ENCODE peak calls at places on chromosome 18, in five cellular contexts. Y is AG04450, C is psoas muscle, G is sigmoid colon, O is AG09319. J is an unnamed sample.

GRCh38 chr18:617970-618504 is 21.2 kb downstream of the CLUL1 start:
- DNase-seq in Y (no peak), C (no peak), G (no peak), O (no peak), J (no peak)

GRCh38 chr18:6876646-6877045 is 147.1 kb downstream of the ARHGAP28 start:
- DNase-seq in Y (peak), C (no peak), G (no peak), O (no peak), J (no peak)

GRCh38 chr18:49898421-49898820 is 85.1 kb upstream of the ACAA2 start:
- DNase-seq in Y (peak), C (peak), G (no peak), O (no peak), J (peak)

GRCh38 chr18:57077786-57078552 is 68.9 kb upstream of the BOD1L2 start:
- DNase-seq in Y (no peak), C (no peak), G (no peak), O (no peak), J (peak)

GRCh38 chr18:44627245-44627644 is 53.4 kb upstream of the SETBP1 start:
- DNase-seq in Y (no peak), C (no peak), G (no peak), O (no peak), J (no peak)

GRCh38 chr18:45749918-45750689 is 26.1 kb downstream of the SLC14A1 start:
- DNase-seq in Y (no peak), C (no peak), G (no peak), O (no peak), J (no peak)

GRCh38 chr18:26574958-26575864 is 26.9 kb upstream of the KCTD1 start:
- DNase-seq in Y (no peak), C (peak), G (peak), O (peak), J (no peak)

GRCh38 chr18:29191263-29191662 is 1014.3 kb upstream of the CDH2 start:
- DNase-seq in Y (peak), C (no peak), G (no peak), O (no peak), J (no peak)

GRCh38 chr18:34857310-34857709 is 147.2 kb downstream of the DTNA start:
- DNase-seq in Y (no peak), C (no peak), G (no peak), O (no peak), J (no peak)

GRCh38 chr18:45689386-45689785 is 34.6 kb upstream of the SLC14A1 start:
- DNase-seq in Y (no peak), C (no peak), G (no peak), O (no peak), J (no peak)

GRCh38 chr18:48201952-48202898 is 207.0 kb downstream of the ZBTB7C start:
- DNase-seq in Y (no peak), C (no peak), G (no peak), O (no peak), J (no peak)

GRCh38 chr18:59459352-59460059 is 100.4 kb upstream of the LMAN1 start:
- DNase-seq in Y (peak), C (no peak), G (no peak), O (no peak), J (peak)

GRCh38 chr18:21303913-21304312 is 61.9 kb downstream of the GREB1L start:
- DNase-seq in Y (no peak), C (no peak), G (no peak), O (no peak), J (no peak)

GRCh38 chr18:23498877-23499570 is 4.3 kb upstream of the RMC1 start:
- DNase-seq in Y (peak), C (peak), G (peak), O (peak), J (peak)

GRCh38 chr18:5630057-5630765 is 86.4 kb upstream of the EPB41L3 start:
- DNase-seq in Y (no peak), C (peak), G (peak), O (no peak), J (peak)

GRCh38 chr18:75218064-75218463 is 7.5 kb downstream of the TSHZ1 start:
- DNase-seq in Y (no peak), C (no peak), G (no peak), O (no peak), J (no peak)

GRCh38 chr18:9925369-9925768 is 11.6 kb downstream of the VAPA start:
- DNase-seq in Y (no peak), C (no peak), G (no peak), O (no peak), J (no peak)

GRCh38 chr18:74508366-74508765 is 12.2 kb downstream of the CNDP2 start:
- DNase-seq in Y (no peak), C (no peak), G (peak), O (no peak), J (no peak)

GRCh38 chr18:79987566-79987965 is 797 bp downstream of the TXNL4A start:
- DNase-seq in Y (no peak), C (no peak), G (no peak), O (no peak), J (no peak)

GRCh38 chr18:10035306-10035991 is 121.6 kb downstream of the VAPA start:
- DNase-seq in Y (no peak), C (no peak), G (no peak), O (no peak), J (no peak)

GRCh38 chr18:11309172-11309571 is 159.8 kb upstream of the PIEZO2 start:
- DNase-seq in Y (no peak), C (no peak), G (no peak), O (no peak), J (no peak)

GRCh38 chr18:55647331-55647730 is 59.3 kb upstream of the TCF4 start:
- DNase-seq in Y (no peak), C (no peak), G (no peak), O (no peak), J (no peak)

GRCh38 chr18:78086931-78087330 is 837.3 kb downstream of the GALR1 start:
- DNase-seq in Y (no peak), C (no peak), G (no peak), O (no peak), J (no peak)

GRCh38 chr18:24964213-24964612 is 387.8 kb downstream of the ZNF521 start:
- DNase-seq in Y (no peak), C (peak), G (no peak), O (no peak), J (no peak)

GRCh38 chr18:45741056-45741455 is 17.1 kb downstream of the SLC14A1 start:
- DNase-seq in Y (no peak), C (no peak), G (no peak), O (no peak), J (no peak)

GRCh38 chr18:61893304-61893970 is 630 bp upstream of the RNF152 start:
- DNase-seq in Y (no peak), C (peak), G (peak), O (no peak), J (peak)

GRCh38 chr18:61896118-61896517 is 3.3 kb upstream of the RNF152 start:
- DNase-seq in Y (no peak), C (no peak), G (no peak), O (no peak), J (no peak)

GRCh38 chr18:61892683-61893303 is at the start of gene RNF152:
- DNase-seq in Y (no peak), C (peak), G (peak), O (no peak), J (peak)

GRCh38 chr18:61894751-61895524 is 2.1 kb upstream of the RNF152 start:
- DNase-seq in Y (no peak), C (no peak), G (no peak), O (no peak), J (peak)

DNA sequence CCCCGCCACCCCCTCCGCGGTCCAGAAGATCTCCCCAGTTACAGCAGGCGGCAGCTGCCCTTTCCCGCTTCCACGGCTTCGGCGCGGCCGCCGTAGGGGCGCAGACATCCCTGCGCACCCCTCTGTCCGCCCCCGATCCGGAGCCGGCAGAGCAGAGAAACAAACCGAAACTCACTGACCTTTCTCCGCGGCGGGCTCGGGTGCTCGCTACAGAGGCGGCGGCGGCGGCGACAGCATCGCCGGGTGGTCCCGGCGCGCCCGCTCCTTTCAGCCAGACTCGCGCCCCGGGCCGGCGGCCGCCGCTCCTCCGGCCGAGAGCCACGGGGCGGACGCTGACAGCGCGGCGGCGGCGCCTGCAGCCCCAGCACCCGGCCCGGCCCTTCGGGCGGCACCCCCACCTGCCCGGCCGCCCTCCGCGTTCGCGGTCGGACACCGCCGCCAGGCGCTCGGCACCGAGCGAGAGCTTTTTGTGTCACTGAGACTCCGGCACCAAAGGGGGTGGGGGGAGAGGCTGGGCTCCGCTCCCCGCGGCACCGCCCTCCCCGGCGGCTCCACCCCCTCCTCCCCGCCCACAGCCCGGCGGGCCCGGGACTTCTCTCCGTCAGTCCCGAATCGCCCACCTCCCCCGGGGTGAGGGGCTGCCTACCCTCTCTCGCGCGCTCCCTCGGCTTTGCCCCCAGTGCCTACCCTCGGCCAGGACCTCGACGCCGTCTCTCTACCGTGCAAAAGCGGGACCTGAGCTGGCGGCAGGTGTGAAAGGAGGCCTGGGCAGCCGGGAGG is 1.4 kb upstream of the RNF152 start:
- DNase-seq in Y (no peak), C (peak), G (peak), O (no peak), J (peak)
- TF ChIP-seq CTCF in Y (peak), C (peak), G (no peak), O (peak), J (peak)

GRCh38 chr18:32674491-32674890 is 98.3 kb downstream of the KLHL14 start:
- DNase-seq in Y (no peak), C (no peak), G (no peak), O (no peak), J (no peak)

GRCh38 chr18:32670727-32671126 is 102.1 kb downstream of the KLHL14 start:
- DNase-seq in Y (no peak), C (no peak), G (no peak), O (no peak), J (no peak)

DNA sequence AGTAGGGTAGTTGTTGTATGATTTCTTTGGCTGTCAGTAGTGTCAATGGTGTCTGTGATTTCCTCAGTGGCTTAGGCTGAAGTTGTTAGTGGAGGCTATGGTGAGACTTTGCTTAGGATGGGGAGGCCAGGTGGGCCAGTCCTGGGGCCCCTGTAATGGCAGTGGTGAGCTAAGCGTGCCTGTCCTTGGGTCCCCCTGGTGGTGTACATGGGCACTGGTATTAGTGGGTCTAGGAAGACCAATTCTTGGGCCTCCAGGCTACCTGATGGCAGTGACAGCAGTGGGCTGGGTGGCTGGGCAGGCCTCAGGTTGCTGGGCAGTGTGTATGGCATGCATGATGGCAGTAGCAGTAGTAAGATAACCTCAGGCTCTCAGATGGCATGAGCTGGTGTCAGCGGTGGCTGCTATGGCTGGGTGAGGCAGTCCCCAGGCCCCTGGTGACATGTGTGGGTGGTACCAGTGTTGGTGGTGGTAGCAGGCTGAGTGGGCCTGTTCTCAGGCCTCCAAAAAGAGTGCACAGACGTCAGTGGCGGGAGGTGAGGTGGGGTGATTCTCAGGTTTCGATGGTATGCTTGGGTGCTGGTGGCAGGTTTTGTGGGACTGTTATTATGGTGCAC is 103.2 kb downstream of the KLHL14 start:
- DNase-seq in Y (no peak), C (no peak), G (no peak), O (no peak), J (no peak)
- TF ChIP-seq CTCF in Y (peak), C (no peak), G (no peak), O (no peak), J (no peak)

DNA sequence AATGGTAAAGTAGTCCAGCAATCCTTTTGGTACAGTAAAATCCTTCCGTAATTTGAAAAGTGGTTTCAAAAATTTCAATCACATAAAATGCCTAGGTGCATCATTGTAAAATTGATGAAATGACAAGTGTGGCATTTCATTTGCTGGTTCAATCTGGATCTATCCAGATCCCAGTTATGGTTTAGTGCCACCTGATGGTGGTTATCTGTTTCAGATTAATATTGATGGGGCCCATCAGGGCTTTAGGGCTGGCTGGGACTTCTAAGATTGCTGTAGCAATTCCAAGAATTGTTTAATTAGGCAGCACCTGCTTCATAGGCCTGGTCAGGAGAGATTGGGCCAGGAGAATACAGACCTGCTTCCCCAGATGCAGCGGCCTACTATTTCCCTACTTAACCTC is 55.5 kb upstream of the PIK3C3 start:
- DNase-seq in Y (no peak), C (no peak), G (no peak), O (no peak), J (no peak)
- TF ChIP-seq CTCF in Y (peak), C (no peak), G (no peak), O (no peak), J (no peak)

GRCh38 chr18:52716926-52717325 is 376.9 kb downstream of the DCC start:
- DNase-seq in Y (no peak), C (no peak), G (no peak), O (no peak), J (no peak)
- TF ChIP-seq CTCF in Y (peak), C (no peak), G (peak), O (no peak), J (no peak)